ENCODE peak calls at places on chromosomes 2 and 18, in four cellular contexts. R, O, H and F are unnamed samples.

GRCh38 chr2:105769504-105769903 is 24.8 kb downstream of the NCK2 start:
- DNase-seq in R (no peak), O (no peak), H (no peak), F (no peak)

GRCh38 chr18:56563568-56563967 is 74.8 kb downstream of the TXNL1 start:
- DNase-seq in R (no peak), O (no peak), H (no peak), F (no peak)

GRCh38 chr2:173524257-173524951 is 169.7 kb downstream of the CDCA7 start:
- DNase-seq in R (no peak), O (no peak), H (no peak), F (no peak)

GRCh38 chr2:62760555-62760954 is 55.0 kb downstream of the EHBP1 start:
- DNase-seq in R (no peak), O (peak; percentile 81), H (no peak), F (no peak)

GRCh38 chr2:168247341-168248305 is at the start of gene STK39:
- DNase-seq in R (no peak), O (peak; percentile 60), H (peak; percentile 81), F (no peak)

GRCh38 chr18:24130494-24130893 is 8.4 kb upstream of the CABYR start:
- DNase-seq in R (no peak), O (no peak), H (no peak), F (no peak)

GRCh38 chr18:46619559-46619958 is 37.5 kb downstream of the LOXHD1 start:
- DNase-seq in R (no peak), O (no peak), H (no peak), F (no peak)

GRCh38 chr2:133884739-133885381 is 316.6 kb upstream of the NCKAP5 start:
- DNase-seq in R (no peak), O (no peak), H (no peak), F (no peak)

GRCh38 chr18:7601249-7601620 is 34.1 kb downstream of the PTPRM start:
- DNase-seq in R (no peak), O (peak; percentile 90), H (no peak), F (no peak)

GRCh38 chr18:37261988-37262387 is 303.6 kb downstream of the CELF4 start:
- DNase-seq in R (no peak), O (no peak), H (no peak), F (no peak)

GRCh38 chr2:42048318-42049251 is 764 bp downstream of the PKDCC start:
- DNase-seq in R (no peak), O (no peak), H (no peak), F (no peak)

GRCh38 chr2:230660294-230661060 is 52.2 kb upstream of the CAB39 start:
- DNase-seq in R (no peak), O (no peak), H (peak; percentile 71), F (no peak)

GRCh38 chr2:44560961-44561360 is 199.2 kb downstream of the CAMKMT start:
- DNase-seq in R (no peak), O (peak; percentile 68), H (no peak), F (no peak)

GRCh38 chr2:230661072-230661957 is 51.3 kb upstream of the CAB39 start:
- DNase-seq in R (no peak), O (no peak), H (no peak), F (no peak)

GRCh38 chr2:106130251-106130998 is 63.7 kb downstream of the UXS1 start:
- DNase-seq in R (no peak), O (no peak), H (no peak), F (no peak)

GRCh38 chr2:216339456-216340279 is 32.6 kb downstream of the MARCHF4 start:
- DNase-seq in R (no peak), O (peak; percentile 71), H (peak; percentile 49), F (no peak)

GRCh38 chr18:44715841-44716240 is 35.2 kb downstream of the SETBP1 start:
- DNase-seq in R (no peak), O (no peak), H (no peak), F (no peak)

GRCh38 chr2:96661324-96661723 is 18.8 kb downstream of the FER1L5 start:
- DNase-seq in R (no peak), O (no peak), H (no peak), F (no peak)

GRCh38 chr2:144512421-144513272 is 7.3 kb downstream of the ZEB2 start:
- DNase-seq in R (no peak), O (no peak), H (no peak), F (no peak)

GRCh38 chr2:229363126-229363814 is 92.2 kb upstream of the PID1 start:
- DNase-seq in R (no peak), O (peak; percentile 50), H (no peak), F (no peak)

GRCh38 chr2:8754056-8754790 is 72.4 kb downstream of the ID2 start:
- DNase-seq in R (no peak), O (peak; percentile 65), H (no peak), F (no peak)

GRCh38 chr2:23523651-23524260 is 138.8 kb downstream of the KLHL29 start:
- DNase-seq in R (no peak), O (peak; percentile 20), H (peak; percentile 20), F (no peak)

GRCh38 chr2:156476516-156477206 is 40.5 kb downstream of the GPD2 start:
- DNase-seq in R (peak; percentile 29), O (peak; percentile 91), H (no peak), F (no peak)

GRCh38 chr2:175309799-175310198 is 128.3 kb upstream of the ATP5MC3 start:
- DNase-seq in R (peak; percentile 7), O (peak; percentile 4), H (no peak), F (no peak)

GRCh38 chr2:170177950-170178781 is at the start of gene MYO3B:
- DNase-seq in R (peak; percentile 46), O (peak; percentile 79), H (no peak), F (peak; percentile 52)

GRCh38 chr2:96090527-96090926 is 25.8 kb downstream of the ADRA2B start:
- DNase-seq in R (no peak), O (peak; percentile 55), H (no peak), F (no peak)

GRCh38 chr2:219687882-219688559 is 60.6 kb downstream of the SLC4A3 start:
- DNase-seq in R (no peak), O (peak; percentile 16), H (no peak), F (no peak)

GRCh38 chr18:48493856-48494255 is 45.0 kb upstream of the CTIF start:
- DNase-seq in R (no peak), O (peak; percentile 55), H (no peak), F (no peak)

GRCh38 chr2:197152451-197153228 is 157.9 kb downstream of the ANKRD44 start:
- DNase-seq in R (peak; percentile 13), O (peak; percentile 55), H (no peak), F (no peak)

GRCh38 chr2:167827352-167828097 is 419.9 kb downstream of the STK39 start:
- DNase-seq in R (no peak), O (no peak), H (no peak), F (no peak)

GRCh38 chr2:106825161-106825560 is 60.8 kb downstream of the ST6GAL2 start:
- DNase-seq in R (no peak), O (peak; percentile 5), H (no peak), F (peak; percentile 32)

GRCh38 chr2:73174244-73174643 is 28.1 kb upstream of the NOTO start:
- DNase-seq in R (no peak), O (no peak), H (no peak), F (no peak)

GRCh38 chr2:73175663-73176204 is 26.6 kb upstream of the NOTO start:
- DNase-seq in R (no peak), O (peak; percentile 38), H (peak; percentile 92), F (no peak)

GRCh38 chr2:73176205-73176880 is 26.0 kb upstream of the NOTO start:
- DNase-seq in R (no peak), O (no peak), H (no peak), F (no peak)

GRCh38 chr2:73173781-73174180 is 28.6 kb upstream of the NOTO start:
- DNase-seq in R (no peak), O (no peak), H (no peak), F (no peak)

GRCh38 chr2:73174941-73175662 is 27.3 kb upstream of the NOTO start:
- DNase-seq in R (no peak), O (no peak), H (no peak), F (no peak)
- H3K4me3 ChIP-seq in R (peak overlapping the region; percentile 36), O (peak overlapping the region; percentile 39), H (peak overlapping the region; percentile 58), F (peak overlapping the region; percentile 61)

DNA sequence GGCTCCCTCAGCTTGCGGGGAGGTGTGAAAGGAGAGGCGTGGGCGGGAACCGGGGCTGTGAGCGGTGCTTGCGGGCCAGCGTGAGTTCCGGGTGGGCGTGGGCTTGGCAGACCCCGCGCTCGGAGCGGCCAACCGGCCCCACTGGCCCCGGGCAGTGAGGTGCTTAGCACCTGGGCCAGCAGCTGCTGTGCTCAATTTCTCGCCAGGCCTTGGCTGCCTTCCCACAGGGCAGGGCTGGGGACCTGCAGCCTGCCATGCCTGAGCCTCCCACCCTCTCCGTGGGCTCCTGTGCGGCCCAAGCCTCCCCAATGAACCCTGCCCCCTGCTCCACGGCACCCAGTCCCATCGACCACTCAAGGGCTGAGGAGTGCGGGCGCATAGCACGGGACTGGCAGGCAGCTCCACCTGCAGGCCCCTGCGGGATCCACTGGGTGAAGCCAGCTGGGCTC is 48.2 kb downstream of the RNF138 start:
- DNase-seq in R (no peak), O (no peak), H (no peak), F (no peak)
- TF ChIP-seq CTCF in R (no peak), O (no peak), H (no peak), F (no peak)

DNA sequence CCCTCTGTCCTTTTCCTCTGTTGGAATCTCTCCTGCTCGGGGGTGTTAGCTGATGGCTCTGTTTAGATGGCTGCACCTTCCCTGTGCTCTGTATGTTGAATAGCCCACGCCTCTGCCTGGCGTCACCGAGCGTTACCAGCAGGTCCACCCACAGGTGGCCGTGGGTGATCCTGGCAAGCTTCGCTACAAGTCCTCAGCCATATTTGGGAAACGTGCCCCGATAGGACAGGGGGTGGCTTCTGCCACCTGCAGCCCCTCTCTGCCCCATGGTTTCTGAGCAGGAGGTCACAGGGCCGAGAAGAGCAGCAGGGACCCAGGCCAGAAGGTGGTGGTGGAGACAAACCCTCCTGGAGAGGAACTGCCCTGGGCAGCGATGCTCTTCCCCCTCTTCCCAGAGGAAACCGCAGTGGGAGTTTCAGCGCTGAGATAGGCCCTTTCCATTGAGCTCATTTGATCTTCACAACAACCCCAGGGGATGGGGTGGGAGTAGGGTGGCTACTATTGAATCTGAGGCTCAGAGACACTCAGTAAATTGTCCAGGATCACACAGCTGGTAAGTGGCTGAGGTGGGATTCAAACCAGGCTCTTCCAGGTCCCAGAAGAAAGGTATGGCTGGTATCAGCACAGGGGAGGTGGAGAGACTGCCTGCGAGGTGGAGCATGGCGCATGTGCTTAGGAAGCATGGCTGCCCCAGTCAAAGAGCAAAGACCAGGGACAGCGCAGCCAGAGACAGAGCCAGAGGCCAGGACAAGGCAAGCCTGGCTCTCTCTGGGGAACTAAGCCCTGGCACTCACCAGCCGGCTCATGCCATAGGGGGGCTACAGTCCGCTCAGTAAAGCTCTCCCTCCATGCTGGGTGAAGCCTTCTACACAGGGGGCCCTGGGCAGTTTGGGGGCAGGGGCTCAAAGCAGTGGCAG is 15.0 kb downstream of the NGEF start:
- DNase-seq in R (no peak), O (no peak), H (no peak), F (no peak)
- H3K4me3 ChIP-seq in R (no peak overlapping the region), O (no peak overlapping the region), H (no peak overlapping the region), F (no peak overlapping the region)

GRCh38 chr2:46298522-46299351 is 1.5 kb downstream of the EPAS1 start:
- DNase-seq in R (no peak), O (peak; percentile 36), H (peak; percentile 79), F (no peak)
- TF ChIP-seq CTCF in R (peak; percentile 48), O (no peak), H (peak; percentile 24), F (peak; percentile 44)